ENCODE peak calls at places on chromosomes 5 and 9, in seven cellular contexts. One of them, this sample, is unnamed.

GRCh38 chr5:36243653-36244052 is 1.9 kb upstream of the NADK2 start:
- DNase-seq in memory B cell: no peak
- DNase-seq in activated CD4-positive, CD25-positive, alpha-beta regulatory T cell treated with anti-CD3 and anti-CD28 coated beads, Interleukin-2, amount 50 U/mL, for 16 hours: no peak
- DNase-seq in left kidney: no peak
- DNase-seq in pons: no peak
- DNase-seq in amniotic stem cell: no peak
- DNase-seq in naive thymus-derived CD8-positive, alpha-beta T cell: no peak
- DNase-seq in this sample: no peak

GRCh38 chr9:33197279-33197678 is 30.1 kb upstream of the B4GALT1 start:
- DNase-seq in memory B cell: no peak
- DNase-seq in activated CD4-positive, CD25-positive, alpha-beta regulatory T cell treated with anti-CD3 and anti-CD28 coated beads, Interleukin-2, amount 50 U/mL, for 16 hours: no peak
- DNase-seq in left kidney: no peak
- DNase-seq in pons: no peak
- DNase-seq in amniotic stem cell: no peak
- DNase-seq in naive thymus-derived CD8-positive, alpha-beta T cell: no peak
- DNase-seq in this sample: no peak

GRCh38 chr9:133770076-133770777 is 32.1 kb upstream of the SARDH start:
- DNase-seq in memory B cell: no peak
- DNase-seq in activated CD4-positive, CD25-positive, alpha-beta regulatory T cell treated with anti-CD3 and anti-CD28 coated beads, Interleukin-2, amount 50 U/mL, for 16 hours: no peak
- DNase-seq in left kidney: no peak
- DNase-seq in pons: no peak
- DNase-seq in amniotic stem cell: no peak
- DNase-seq in naive thymus-derived CD8-positive, alpha-beta T cell: no peak
- DNase-seq in this sample: no peak

GRCh38 chr9:35599763-35600604 is 5.1 kb upstream of the TESK1 start:
- DNase-seq in memory B cell: no peak
- DNase-seq in activated CD4-positive, CD25-positive, alpha-beta regulatory T cell treated with anti-CD3 and anti-CD28 coated beads, Interleukin-2, amount 50 U/mL, for 16 hours: no peak
- DNase-seq in left kidney: no peak
- DNase-seq in pons: no peak
- DNase-seq in amniotic stem cell: no peak
- DNase-seq in naive thymus-derived CD8-positive, alpha-beta T cell: no peak
- DNase-seq in this sample: no peak

GRCh38 chr5:149777382-149777781 is 47.3 kb downstream of the PPARGC1B start:
- DNase-seq in memory B cell: no peak
- DNase-seq in activated CD4-positive, CD25-positive, alpha-beta regulatory T cell treated with anti-CD3 and anti-CD28 coated beads, Interleukin-2, amount 50 U/mL, for 16 hours: no peak
- DNase-seq in left kidney: peak; percentile 81
- DNase-seq in pons: no peak
- DNase-seq in amniotic stem cell: no peak
- DNase-seq in naive thymus-derived CD8-positive, alpha-beta T cell: no peak
- DNase-seq in this sample: no peak

GRCh38 chr9:94718936-94719335 is 7.6 kb upstream of the AOPEP start:
- DNase-seq in memory B cell: no peak
- DNase-seq in activated CD4-positive, CD25-positive, alpha-beta regulatory T cell treated with anti-CD3 and anti-CD28 coated beads, Interleukin-2, amount 50 U/mL, for 16 hours: no peak
- DNase-seq in left kidney: no peak
- DNase-seq in pons: no peak
- DNase-seq in amniotic stem cell: no peak
- DNase-seq in naive thymus-derived CD8-positive, alpha-beta T cell: no peak
- DNase-seq in this sample: no peak

GRCh38 chr5:33488558-33489355 is 48.0 kb downstream of the TARS1 start:
- DNase-seq in memory B cell: no peak
- DNase-seq in activated CD4-positive, CD25-positive, alpha-beta regulatory T cell treated with anti-CD3 and anti-CD28 coated beads, Interleukin-2, amount 50 U/mL, for 16 hours: no peak
- DNase-seq in left kidney: no peak
- DNase-seq in pons: peak; percentile 3
- DNase-seq in amniotic stem cell: no peak
- DNase-seq in naive thymus-derived CD8-positive, alpha-beta T cell: no peak
- DNase-seq in this sample: no peak

GRCh38 chr5:41966706-41967105 is 41.6 kb downstream of the FBXO4 start:
- DNase-seq in memory B cell: no peak
- DNase-seq in activated CD4-positive, CD25-positive, alpha-beta regulatory T cell treated with anti-CD3 and anti-CD28 coated beads, Interleukin-2, amount 50 U/mL, for 16 hours: no peak
- DNase-seq in left kidney: no peak
- DNase-seq in pons: no peak
- DNase-seq in amniotic stem cell: no peak
- DNase-seq in naive thymus-derived CD8-positive, alpha-beta T cell: no peak
- DNase-seq in this sample: no peak

GRCh38 chr5:76763136-76763535 is 47.2 kb downstream of the F2R start:
- DNase-seq in memory B cell: no peak
- DNase-seq in activated CD4-positive, CD25-positive, alpha-beta regulatory T cell treated with anti-CD3 and anti-CD28 coated beads, Interleukin-2, amount 50 U/mL, for 16 hours: no peak
- DNase-seq in left kidney: no peak
- DNase-seq in pons: no peak
- DNase-seq in amniotic stem cell: no peak
- DNase-seq in naive thymus-derived CD8-positive, alpha-beta T cell: no peak
- DNase-seq in this sample: no peak

GRCh38 chr5:94945656-94946055 is 327.2 kb downstream of the SLF1 start:
- DNase-seq in memory B cell: no peak
- DNase-seq in activated CD4-positive, CD25-positive, alpha-beta regulatory T cell treated with anti-CD3 and anti-CD28 coated beads, Interleukin-2, amount 50 U/mL, for 16 hours: no peak
- DNase-seq in left kidney: no peak
- DNase-seq in pons: no peak
- DNase-seq in amniotic stem cell: no peak
- DNase-seq in naive thymus-derived CD8-positive, alpha-beta T cell: no peak
- DNase-seq in this sample: no peak

GRCh38 chr5:132890817-132891216 is 17.3 kb downstream of the LEAP2 start:
- DNase-seq in memory B cell: no peak
- DNase-seq in activated CD4-positive, CD25-positive, alpha-beta regulatory T cell treated with anti-CD3 and anti-CD28 coated beads, Interleukin-2, amount 50 U/mL, for 16 hours: no peak
- DNase-seq in left kidney: no peak
- DNase-seq in pons: no peak
- DNase-seq in amniotic stem cell: no peak
- DNase-seq in naive thymus-derived CD8-positive, alpha-beta T cell: no peak
- DNase-seq in this sample: no peak

GRCh38 chr9:95879591-95879990 is 4.1 kb downstream of the ERCC6L2 start:
- DNase-seq in memory B cell: no peak
- DNase-seq in activated CD4-positive, CD25-positive, alpha-beta regulatory T cell treated with anti-CD3 and anti-CD28 coated beads, Interleukin-2, amount 50 U/mL, for 16 hours: no peak
- DNase-seq in left kidney: peak; percentile 34
- DNase-seq in pons: no peak
- DNase-seq in amniotic stem cell: no peak
- DNase-seq in naive thymus-derived CD8-positive, alpha-beta T cell: no peak
- DNase-seq in this sample: no peak

GRCh38 chr5:90932052-90932699 is 373.6 kb downstream of the ADGRV1 start:
- DNase-seq in memory B cell: peak; percentile 14
- DNase-seq in activated CD4-positive, CD25-positive, alpha-beta regulatory T cell treated with anti-CD3 and anti-CD28 coated beads, Interleukin-2, amount 50 U/mL, for 16 hours: no peak
- DNase-seq in left kidney: peak; percentile 81
- DNase-seq in pons: peak; percentile 43
- DNase-seq in amniotic stem cell: peak; percentile 75
- DNase-seq in naive thymus-derived CD8-positive, alpha-beta T cell: no peak
- DNase-seq in this sample: no peak

GRCh38 chr9:5947912-5948311 is 57.2 kb downstream of the MLANA start:
- DNase-seq in memory B cell: no peak
- DNase-seq in activated CD4-positive, CD25-positive, alpha-beta regulatory T cell treated with anti-CD3 and anti-CD28 coated beads, Interleukin-2, amount 50 U/mL, for 16 hours: no peak
- DNase-seq in left kidney: peak; percentile 79
- DNase-seq in pons: no peak
- DNase-seq in amniotic stem cell: no peak
- DNase-seq in naive thymus-derived CD8-positive, alpha-beta T cell: no peak
- DNase-seq in this sample: no peak

GRCh38 chr5:143093452-143094086 is 309.9 kb downstream of the NR3C1 start:
- DNase-seq in memory B cell: no peak
- DNase-seq in activated CD4-positive, CD25-positive, alpha-beta regulatory T cell treated with anti-CD3 and anti-CD28 coated beads, Interleukin-2, amount 50 U/mL, for 16 hours: no peak
- DNase-seq in left kidney: no peak
- DNase-seq in pons: no peak
- DNase-seq in amniotic stem cell: no peak
- DNase-seq in naive thymus-derived CD8-positive, alpha-beta T cell: no peak
- DNase-seq in this sample: no peak

GRCh38 chr9:105067895-105068580 is 140.1 kb upstream of the ABCA1 start:
- DNase-seq in memory B cell: no peak
- DNase-seq in activated CD4-positive, CD25-positive, alpha-beta regulatory T cell treated with anti-CD3 and anti-CD28 coated beads, Interleukin-2, amount 50 U/mL, for 16 hours: no peak
- DNase-seq in left kidney: no peak
- DNase-seq in pons: no peak
- DNase-seq in amniotic stem cell: no peak
- DNase-seq in naive thymus-derived CD8-positive, alpha-beta T cell: no peak
- DNase-seq in this sample: no peak

GRCh38 chr5:78526049-78526525 is 122.5 kb downstream of the LHFPL2 start:
- DNase-seq in memory B cell: no peak
- DNase-seq in activated CD4-positive, CD25-positive, alpha-beta regulatory T cell treated with anti-CD3 and anti-CD28 coated beads, Interleukin-2, amount 50 U/mL, for 16 hours: no peak
- DNase-seq in left kidney: no peak
- DNase-seq in pons: no peak
- DNase-seq in amniotic stem cell: peak; percentile 64
- DNase-seq in naive thymus-derived CD8-positive, alpha-beta T cell: no peak
- DNase-seq in this sample: no peak

GRCh38 chr5:7261049-7261448 is 134.9 kb upstream of the ADCY2 start:
- DNase-seq in memory B cell: no peak
- DNase-seq in activated CD4-positive, CD25-positive, alpha-beta regulatory T cell treated with anti-CD3 and anti-CD28 coated beads, Interleukin-2, amount 50 U/mL, for 16 hours: no peak
- DNase-seq in left kidney: peak; percentile 76
- DNase-seq in pons: peak; percentile 56
- DNase-seq in amniotic stem cell: no peak
- DNase-seq in naive thymus-derived CD8-positive, alpha-beta T cell: no peak
- DNase-seq in this sample: no peak

GRCh38 chr5:74034738-74035137 is 408.7 kb downstream of the ARHGEF28 start:
- DNase-seq in memory B cell: no peak
- DNase-seq in activated CD4-positive, CD25-positive, alpha-beta regulatory T cell treated with anti-CD3 and anti-CD28 coated beads, Interleukin-2, amount 50 U/mL, for 16 hours: no peak
- DNase-seq in left kidney: no peak
- DNase-seq in pons: no peak
- DNase-seq in amniotic stem cell: no peak
- DNase-seq in naive thymus-derived CD8-positive, alpha-beta T cell: no peak
- DNase-seq in this sample: no peak

GRCh38 chr5:73265641-73266040 is 92.6 kb downstream of the TMEM174 start:
- DNase-seq in memory B cell: no peak
- DNase-seq in activated CD4-positive, CD25-positive, alpha-beta regulatory T cell treated with anti-CD3 and anti-CD28 coated beads, Interleukin-2, amount 50 U/mL, for 16 hours: no peak
- DNase-seq in left kidney: no peak
- DNase-seq in pons: no peak
- DNase-seq in amniotic stem cell: no peak
- DNase-seq in naive thymus-derived CD8-positive, alpha-beta T cell: no peak
- DNase-seq in this sample: no peak

GRCh38 chr9:134225186-134225585 is 60.8 kb upstream of the RNU6ATAC start:
- DNase-seq in memory B cell: no peak
- DNase-seq in activated CD4-positive, CD25-positive, alpha-beta regulatory T cell treated with anti-CD3 and anti-CD28 coated beads, Interleukin-2, amount 50 U/mL, for 16 hours: no peak
- DNase-seq in left kidney: no peak
- DNase-seq in pons: no peak
- DNase-seq in amniotic stem cell: no peak
- DNase-seq in naive thymus-derived CD8-positive, alpha-beta T cell: no peak
- DNase-seq in this sample: no peak

GRCh38 chr5:142807378-142807911 is 37.3 kb downstream of the ARHGAP26 start:
- DNase-seq in memory B cell: peak; percentile 16
- DNase-seq in activated CD4-positive, CD25-positive, alpha-beta regulatory T cell treated with anti-CD3 and anti-CD28 coated beads, Interleukin-2, amount 50 U/mL, for 16 hours: no peak
- DNase-seq in left kidney: no peak
- DNase-seq in pons: no peak
- DNase-seq in amniotic stem cell: no peak
- DNase-seq in naive thymus-derived CD8-positive, alpha-beta T cell: no peak
- DNase-seq in this sample: no peak

GRCh38 chr5:107772418-107773310 is 101.9 kb upstream of the EFNA5 start:
- DNase-seq in memory B cell: no peak
- DNase-seq in activated CD4-positive, CD25-positive, alpha-beta regulatory T cell treated with anti-CD3 and anti-CD28 coated beads, Interleukin-2, amount 50 U/mL, for 16 hours: no peak
- DNase-seq in left kidney: no peak
- DNase-seq in pons: no peak
- DNase-seq in amniotic stem cell: no peak
- DNase-seq in naive thymus-derived CD8-positive, alpha-beta T cell: no peak
- DNase-seq in this sample: no peak

GRCh38 chr9:79616971-79617370 is 45.2 kb downstream of the TLE4 start:
- DNase-seq in memory B cell: no peak
- DNase-seq in activated CD4-positive, CD25-positive, alpha-beta regulatory T cell treated with anti-CD3 and anti-CD28 coated beads, Interleukin-2, amount 50 U/mL, for 16 hours: no peak
- DNase-seq in left kidney: no peak
- DNase-seq in pons: no peak
- DNase-seq in amniotic stem cell: no peak
- DNase-seq in naive thymus-derived CD8-positive, alpha-beta T cell: no peak
- DNase-seq in this sample: no peak

GRCh38 chr9:6909186-6909585 is 151.4 kb downstream of the KDM4C start:
- DNase-seq in memory B cell: no peak
- DNase-seq in activated CD4-positive, CD25-positive, alpha-beta regulatory T cell treated with anti-CD3 and anti-CD28 coated beads, Interleukin-2, amount 50 U/mL, for 16 hours: no peak
- DNase-seq in left kidney: peak; percentile 64
- DNase-seq in pons: no peak
- DNase-seq in amniotic stem cell: no peak
- DNase-seq in naive thymus-derived CD8-positive, alpha-beta T cell: no peak
- DNase-seq in this sample: no peak

GRCh38 chr5:78268361-78268760 is 26.1 kb downstream of the AP3B1 start:
- DNase-seq in memory B cell: no peak
- DNase-seq in activated CD4-positive, CD25-positive, alpha-beta regulatory T cell treated with anti-CD3 and anti-CD28 coated beads, Interleukin-2, amount 50 U/mL, for 16 hours: no peak
- DNase-seq in left kidney: no peak
- DNase-seq in pons: peak; percentile 50
- DNase-seq in amniotic stem cell: no peak
- DNase-seq in naive thymus-derived CD8-positive, alpha-beta T cell: no peak
- DNase-seq in this sample: no peak

GRCh38 chr9:1253098-1253979 is 203.2 kb downstream of the DMRT2 start:
- DNase-seq in memory B cell: no peak
- DNase-seq in activated CD4-positive, CD25-positive, alpha-beta regulatory T cell treated with anti-CD3 and anti-CD28 coated beads, Interleukin-2, amount 50 U/mL, for 16 hours: no peak
- DNase-seq in left kidney: peak; percentile 5
- DNase-seq in pons: no peak
- DNase-seq in amniotic stem cell: no peak
- DNase-seq in naive thymus-derived CD8-positive, alpha-beta T cell: no peak
- DNase-seq in this sample: no peak

GRCh38 chr9:97958812-97959511 is 21.0 kb upstream of the HEMGN start:
- DNase-seq in memory B cell: no peak
- DNase-seq in activated CD4-positive, CD25-positive, alpha-beta regulatory T cell treated with anti-CD3 and anti-CD28 coated beads, Interleukin-2, amount 50 U/mL, for 16 hours: no peak
- DNase-seq in left kidney: no peak
- DNase-seq in pons: peak; percentile 55
- DNase-seq in amniotic stem cell: no peak
- DNase-seq in naive thymus-derived CD8-positive, alpha-beta T cell: no peak
- DNase-seq in this sample: no peak

GRCh38 chr5:96649251-96649937 is 12.8 kb upstream of the CAST start:
- DNase-seq in memory B cell: no peak
- DNase-seq in activated CD4-positive, CD25-positive, alpha-beta regulatory T cell treated with anti-CD3 and anti-CD28 coated beads, Interleukin-2, amount 50 U/mL, for 16 hours: no peak
- DNase-seq in left kidney: peak; percentile 33
- DNase-seq in pons: peak; percentile 64
- DNase-seq in amniotic stem cell: no peak
- DNase-seq in naive thymus-derived CD8-positive, alpha-beta T cell: no peak
- DNase-seq in this sample: no peak

GRCh38 chr5:9507974-9508373 is 37.9 kb downstream of the SEMA5A start:
- DNase-seq in memory B cell: no peak
- DNase-seq in activated CD4-positive, CD25-positive, alpha-beta regulatory T cell treated with anti-CD3 and anti-CD28 coated beads, Interleukin-2, amount 50 U/mL, for 16 hours: no peak
- DNase-seq in left kidney: no peak
- DNase-seq in pons: no peak
- DNase-seq in amniotic stem cell: no peak
- DNase-seq in naive thymus-derived CD8-positive, alpha-beta T cell: no peak
- DNase-seq in this sample: no peak

GRCh38 chr5:171868236-171868635 is 82.6 kb downstream of the SMIM23 start:
- DNase-seq in memory B cell: no peak
- DNase-seq in activated CD4-positive, CD25-positive, alpha-beta regulatory T cell treated with anti-CD3 and anti-CD28 coated beads, Interleukin-2, amount 50 U/mL, for 16 hours: no peak
- DNase-seq in left kidney: no peak
- DNase-seq in pons: no peak
- DNase-seq in amniotic stem cell: no peak
- DNase-seq in naive thymus-derived CD8-positive, alpha-beta T cell: no peak
- DNase-seq in this sample: no peak

GRCh38 chr5:134226441-134227192 is 744 bp upstream of the PPP2CA start:
- DNase-seq in memory B cell: no peak
- DNase-seq in activated CD4-positive, CD25-positive, alpha-beta regulatory T cell treated with anti-CD3 and anti-CD28 coated beads, Interleukin-2, amount 50 U/mL, for 16 hours: peak; percentile 63
- DNase-seq in left kidney: no peak
- DNase-seq in pons: no peak
- DNase-seq in amniotic stem cell: no peak
- DNase-seq in naive thymus-derived CD8-positive, alpha-beta T cell: peak; percentile 88
- DNase-seq in this sample: no peak

GRCh38 chr9:69276775-69277174 is 48.2 kb upstream of the ENTREP1 start:
- DNase-seq in memory B cell: no peak
- DNase-seq in activated CD4-positive, CD25-positive, alpha-beta regulatory T cell treated with anti-CD3 and anti-CD28 coated beads, Interleukin-2, amount 50 U/mL, for 16 hours: no peak
- DNase-seq in left kidney: no peak
- DNase-seq in pons: no peak
- DNase-seq in amniotic stem cell: no peak
- DNase-seq in naive thymus-derived CD8-positive, alpha-beta T cell: no peak
- DNase-seq in this sample: no peak

GRCh38 chr5:87845734-87846133 is 422.9 kb downstream of the TMEM161B start:
- DNase-seq in memory B cell: no peak
- DNase-seq in activated CD4-positive, CD25-positive, alpha-beta regulatory T cell treated with anti-CD3 and anti-CD28 coated beads, Interleukin-2, amount 50 U/mL, for 16 hours: no peak
- DNase-seq in left kidney: no peak
- DNase-seq in pons: no peak
- DNase-seq in amniotic stem cell: no peak
- DNase-seq in naive thymus-derived CD8-positive, alpha-beta T cell: no peak
- DNase-seq in this sample: no peak